ENCODE peak calls at places on chromosomes 3 and 15, in ten cellular contexts. F, N, B, K, E, Z, L, Q, R and G are unnamed samples.

GRCh38 chr15:84594617-84595290 is 6.1 kb upstream of the ZSCAN2 start:
- DNase-seq in E (no peak), F (no peak), Z (no peak), R (no peak), B (no peak), L (no peak), N (no peak), Q (no peak), K (no peak), G (no peak)

GRCh38 chr3:127542441-127542952 is 48.0 kb downstream of the TPRA1 start:
- DNase-seq in L (no peak), Z (peak), B (no peak), N (no peak), F (peak), Q (peak), K (no peak), E (no peak), R (no peak), G (no peak)

GRCh38 chr3:146895026-146895749 is 290.0 kb upstream of the PLSCR5 start:
- DNase-seq in Z (no peak), L (no peak), Q (no peak), N (no peak), K (peak), B (no peak), R (peak), F (no peak), E (no peak), G (peak)

GRCh38 chr3:157176108-157176507 is 16.2 kb upstream of the CCNL1 start:
- DNase-seq in E (no peak), F (no peak), Z (no peak), Q (no peak), R (peak), K (peak), B (no peak), N (no peak), L (no peak), G (no peak)

GRCh38 chr3:52299815-52300611 is 12.4 kb downstream of the GLYCTK start:
- DNase-seq in Z (peak), N (no peak), B (no peak), Q (no peak), F (no peak), E (no peak), K (peak), R (peak), L (no peak), G (peak)

GRCh38 chr3:64129581-64129980 is 95.7 kb downstream of the PRICKLE2 start:
- DNase-seq in L (no peak), F (no peak), N (no peak), Z (no peak), E (no peak), B (no peak), K (no peak), R (no peak), Q (no peak), G (no peak)

GRCh38 chr3:184700759-184701158 is 11.1 kb downstream of the MAGEF1 start:
- DNase-seq in L (no peak), Z (no peak), E (no peak), R (no peak), Q (no peak), N (no peak), B (no peak), F (no peak), K (no peak), G (no peak)

GRCh38 chr3:79245295-79246138 is 522.3 kb downstream of the ROBO1 start:
- DNase-seq in R (no peak), N (no peak), F (no peak), B (no peak), L (no peak), Q (no peak), Z (no peak), E (no peak), K (no peak), G (no peak)

GRCh38 chr15:70379134-70379533 is 281.4 kb upstream of the TLE3 start:
- DNase-seq in F (no peak), N (no peak), L (no peak), R (no peak), E (no peak), K (no peak), B (peak), Q (no peak), Z (peak), G (no peak)

GRCh38 chr15:32041294-32041693 is 11.0 kb downstream of the CHRNA7 start:
- DNase-seq in F (no peak), K (no peak), N (no peak), Q (no peak), R (no peak), L (no peak), E (no peak), B (no peak), Z (peak), G (no peak)

GRCh38 chr3:189625566-189625965 is 5.6 kb upstream of the TP63 start:
- DNase-seq in E (no peak), B (no peak), F (no peak), Q (no peak), N (no peak), L (no peak), K (no peak), Z (no peak), R (no peak), G (no peak)

GRCh38 chr3:147341727-147342126 is 64.6 kb downstream of the ZIC4 start:
- DNase-seq in Q (no peak), E (no peak), F (no peak), R (no peak), K (no peak), L (no peak), B (no peak), Z (no peak), N (no peak), G (no peak)

GRCh38 chr3:179037361-179037760 is 34.2 kb downstream of the ZMAT3 start:
- DNase-seq in E (peak), N (peak), B (peak), Z (no peak), R (peak), L (peak), F (no peak), K (peak), Q (no peak), G (peak)

GRCh38 chr3:139281512-139282196 is 62.2 kb upstream of the MRPS22 start:
- DNase-seq in N (no peak), E (no peak), B (no peak), Z (no peak), F (no peak), L (no peak), K (no peak), R (peak), Q (no peak), G (no peak)

GRCh38 chr3:15052335-15053242 is 12.5 kb downstream of the MRPS25 start:
- DNase-seq in L (no peak), Z (no peak), Q (no peak), K (no peak), N (no peak), R (no peak), B (no peak), E (no peak), F (no peak), G (no peak)

GRCh38 chr3:125431391-125431790 is 56.3 kb upstream of the ZNF148 start:
- DNase-seq in K (peak), N (no peak), E (no peak), F (no peak), L (no peak), R (peak), Z (no peak), B (no peak), Q (no peak), G (peak)

GRCh38 chr15:78075490-78076230 is 1.9 kb downstream of the TBC1D2B start:
- DNase-seq in R (peak), K (peak), B (no peak), L (peak), Q (no peak), E (no peak), N (no peak), F (no peak), Z (no peak), G (peak)

GRCh38 chr3:88149146-88149515 is 628 bp upstream of the C3orf38 start:
- DNase-seq in B (no peak), K (peak), N (no peak), E (peak), Q (peak), F (no peak), R (no peak), L (no peak), Z (no peak), G (no peak)

GRCh38 chr3:151290673-151291072 is 12.3 kb upstream of the P2RY14 start:
- DNase-seq in Q (no peak), B (no peak), R (peak), L (peak), K (peak), F (no peak), N (no peak), Z (no peak), E (no peak), G (peak)

GRCh38 chr3:167380004-167380689 is at the start of gene ZBBX:
- DNase-seq in E (peak), Z (peak), L (peak), F (peak), B (peak), N (peak), R (peak), Q (peak), K (peak), G (peak)

GRCh38 chr3:58355174-58355573 is 22.5 kb downstream of the PXK start:
- DNase-seq in K (no peak), L (no peak), Z (no peak), B (no peak), E (no peak), N (no peak), F (no peak), R (no peak), Q (no peak), G (no peak)

GRCh38 chr15:63264685-63265302 is 12.6 kb upstream of the APH1B start:
- DNase-seq in B (no peak), R (peak), N (no peak), Q (no peak), E (no peak), K (peak), L (no peak), Z (no peak), F (no peak), G (peak)

GRCh38 chr3:112774293-112774926 is 72.3 kb downstream of the CD200R1L start:
- DNase-seq in Z (no peak), L (no peak), F (no peak), B (no peak), Q (no peak), E (no peak), N (no peak), K (peak), R (peak), G (peak)

GRCh38 chr3:153749070-153749610 is 372.1 kb upstream of the ARHGEF26 start:
- DNase-seq in N (no peak), L (no peak), R (peak), E (no peak), K (no peak), Q (no peak), Z (no peak), F (no peak), B (no peak), G (peak)

GRCh38 chr3:125194849-125195601 is 17.5 kb downstream of the SLC12A8 start:
- DNase-seq in E (no peak), R (peak), K (peak), N (no peak), Q (no peak), B (no peak), F (no peak), Z (no peak), L (peak), G (peak)

GRCh38 chr15:88489321-88489720 is 21.8 kb downstream of the MRPS11 start:
- DNase-seq in R (no peak), N (no peak), Q (no peak), Z (no peak), B (no peak), E (no peak), K (no peak), L (no peak), F (no peak), G (no peak)

GRCh38 chr3:123620338-123620737 is 35.5 kb upstream of the HACD2 start:
- DNase-seq in B (no peak), L (no peak), N (no peak), Q (no peak), K (peak), E (no peak), F (no peak), R (peak), Z (no peak), G (peak)

GRCh38 chr3:64184621-64185020 is 40.6 kb downstream of the PRICKLE2 start:
- DNase-seq in L (no peak), E (no peak), B (no peak), Q (no peak), K (peak), F (no peak), N (no peak), R (peak), Z (no peak), G (peak)

GRCh38 chr15:79653533-79653932 is 221.4 kb downstream of the MINAR1 start:
- DNase-seq in Q (no peak), F (no peak), N (no peak), K (no peak), Z (no peak), R (peak), E (no peak), L (no peak), B (no peak), G (no peak)

GRCh38 chr3:27360113-27361078 is 8.8 kb downstream of the NEK10 start:
- DNase-seq in F (peak), R (peak), N (no peak), Q (no peak), B (no peak), L (no peak), Z (no peak), K (peak), E (no peak), G (peak)

GRCh38 chr15:49031764-49032270 is 14.4 kb downstream of the SECISBP2L start:
- DNase-seq in B (no peak), R (peak), E (no peak), F (no peak), L (no peak), N (no peak), Q (no peak), Z (no peak), K (peak), G (no peak)

GRCh38 chr3:159654183-159655134 is 334.2 kb upstream of the IL12A start:
- DNase-seq in E (no peak), F (no peak), B (no peak), L (no peak), R (no peak), Q (no peak), N (no peak), Z (no peak), K (no peak), G (no peak)

GRCh38 chr3:21621396-21621695 is 129.7 kb downstream of the ZNF385D start:
- DNase-seq in B (no peak), Z (no peak), F (no peak), R (peak), K (peak), L (no peak), N (no peak), Q (no peak), E (no peak), G (peak)

GRCh38 chr3:33658971-33659848 is 58.8 kb downstream of the CLASP2 start:
- DNase-seq in Q (peak), N (no peak), R (peak), L (peak), F (peak), B (peak), E (peak), Z (peak), K (peak), G (peak)

GRCh38 chr15:25057574-25057973 is 102.8 kb downstream of the SNRPN start:
- DNase-seq in L (no peak), R (no peak), K (no peak), B (peak), E (no peak), Z (peak), F (no peak), Q (no peak), N (no peak), G (no peak)

GRCh38 chr3:45593708-45594601 is 596 bp upstream of the LIMD1 start:
- DNase-seq in Z (peak), F (peak), E (peak), K (peak), N (peak), L (no peak), Q (no peak), B (peak), R (peak), G (peak)

GRCh38 chr15:22979069-22979698 is 984 bp downstream of the CYFIP1 start:
- DNase-seq in N (peak), L (no peak), R (peak), B (peak), Z (peak), E (peak), Q (no peak), K (peak), F (peak), G (peak)

GRCh38 chr3:171000281-171000680 is 26.2 kb downstream of the SLC2A2 start:
- DNase-seq in E (no peak), F (no peak), N (no peak), R (no peak), K (peak), Z (no peak), L (no peak), Q (no peak), B (no peak), G (peak)